ENCODE peak calls at places on chromosomes 1 and 21, in nine cellular contexts. B is adrenal gland; J is EL; M is hypothalamus; P is CD4-positive, CD25-positive, alpha-beta regulatory T cell; N is AG20443; Y is activated CD8-positive, alpha-beta memory T cell treated with anti-CD3 and anti-CD28 coated beads, Interleukin-2, amount 50 U/mL, for 48 hours; D is GM10248; X is iris pigment epithelial cell. Z is an unnamed sample.

GRCh38 chr1:68083686-68084085 is 33.3 kb upstream of the DIRAS3 start:
- DNase-seq in B (no peak), J (no peak), M (no peak), P (no peak), N (no peak), Y (no peak), D (no peak), X (no peak), Z (no peak)

GRCh38 chr1:152148991-152149390 is 10.0 kb downstream of the RPTN start:
- DNase-seq in B (no peak), J (peak), M (no peak), P (no peak), N (no peak), Y (no peak), D (no peak), X (peak), Z (no peak)

GRCh38 chr1:203089651-203090045 is 3.8 kb upstream of the MYOG start:
- DNase-seq in B (no peak), J (no peak), M (no peak), P (no peak), N (no peak), Y (no peak), D (no peak), X (no peak), Z (no peak)

GRCh38 chr1:75233302-75233929 is 99.2 kb downstream of the LHX8 start:
- DNase-seq in B (no peak), J (peak), M (no peak), P (peak), N (peak), Y (no peak), D (peak), X (peak), Z (peak)

GRCh38 chr1:163561570-163562295 is 240.0 kb downstream of the NUF2 start:
- DNase-seq in B (no peak), J (peak), M (no peak), P (no peak), N (peak), Y (no peak), D (no peak), X (peak), Z (peak)

GRCh38 chr1:46401964-46402626 is 8.0 kb downstream of the FAAH start:
- DNase-seq in B (peak), J (peak), M (peak), P (no peak), N (peak), Y (no peak), D (no peak), X (peak), Z (peak)

GRCh38 chr1:243549791-243550190 is 293.9 kb downstream of the SDCCAG8 start:
- DNase-seq in B (no peak), J (no peak), M (no peak), P (no peak), N (no peak), Y (no peak), D (no peak), X (peak), Z (no peak)

GRCh38 chr1:210603123-210603522 is 274.4 kb downstream of the HHAT start:
- DNase-seq in B (no peak), J (no peak), M (no peak), P (no peak), N (no peak), Y (no peak), D (no peak), X (no peak), Z (no peak)

GRCh38 chr1:86696522-86696921 is 7.9 kb upstream of the SH3GLB1 start:
- DNase-seq in B (no peak), J (peak), M (no peak), P (no peak), N (no peak), Y (no peak), D (no peak), X (peak), Z (peak)

GRCh38 chr21:43876605-43877004 is 11.6 kb downstream of the AGPAT3 start:
- DNase-seq in B (no peak), J (no peak), M (no peak), P (no peak), N (no peak), Y (no peak), D (no peak), X (no peak), Z (no peak)

GRCh38 chr1:15251807-15252546 is 5.0 kb downstream of the FHAD1 start:
- DNase-seq in B (no peak), J (no peak), M (no peak), P (no peak), N (no peak), Y (no peak), D (no peak), X (no peak), Z (no peak)

GRCh38 chr1:237851209-237851845 is 39.4 kb downstream of the ZP4 start:
- DNase-seq in B (peak), J (peak), M (no peak), P (peak), N (no peak), Y (peak), D (peak), X (peak), Z (no peak)

GRCh38 chr1:86687595-86687994 is 16.8 kb upstream of the SH3GLB1 start:
- DNase-seq in B (no peak), J (peak), M (no peak), P (no peak), N (peak), Y (no peak), D (no peak), X (no peak), Z (peak)

GRCh38 chr1:1373493-1374067 is 1.4 kb downstream of the AURKAIP1 start:
- DNase-seq in B (no peak), J (no peak), M (no peak), P (no peak), N (no peak), Y (no peak), D (no peak), X (no peak), Z (no peak)

GRCh38 chr1:188670837-188671236 is 1806.8 kb downstream of the BRINP3 start:
- DNase-seq in B (no peak), J (no peak), M (no peak), P (no peak), N (no peak), Y (no peak), D (no peak), X (peak), Z (peak)

GRCh38 chr1:64062941-64063581 is 140.4 kb upstream of the UBE2U start:
- DNase-seq in B (no peak), J (peak), M (no peak), P (no peak), N (peak), Y (no peak), D (no peak), X (peak), Z (no peak)

GRCh38 chr1:47333578-47333921 is at the start of gene CMPK1:
- DNase-seq in B (peak), J (peak), M (peak), P (peak), N (peak), Y (peak), D (peak), X (peak), Z (peak)

GRCh38 chr1:143698016-143698415 is 273.8 kb downstream of the FAM72C start:
- DNase-seq in B (no peak), J (peak), M (no peak), P (no peak), N (peak), Y (peak), D (no peak), X (no peak), Z (no peak)

GRCh38 chr1:231334952-231335351 is 2.7 kb downstream of the EXOC8 start:
- DNase-seq in B (no peak), J (no peak), M (no peak), P (no peak), N (no peak), Y (no peak), D (no peak), X (no peak), Z (no peak)

Z was measured in endothelial cell of umbilical vein.